ENCODE peak calls at places on chromosomes 3 and 15, in nine cellular contexts. One of them, this sample, is unnamed.

GRCh38 chr3:183906234-183906921 is 21.7 kb upstream of the PARL start:
- DNase-seq in dorsolateral prefrontal cortex: no peak
- DNase-seq in activated B cell treated with CpG ODN at 0.5 μM for 24 hours: no peak
- DNase-seq in lower lobe of right lung: no peak
- DNase-seq in K562: no peak
- DNase-seq in mucosa of descending colon: no peak
- DNase-seq in HFFc6: no peak
- DNase-seq in nephron progenitor cell: no peak
- DNase-seq in Calu3: no peak
- DNase-seq in this sample: no peak

GRCh38 chr15:55343168-55343567 is 24.1 kb downstream of the PIGB start:
- DNase-seq in dorsolateral prefrontal cortex: no peak
- DNase-seq in nephron progenitor cell: no peak
- DNase-seq in mucosa of descending colon: no peak
- DNase-seq in activated B cell treated with CpG ODN at 0.5 μM for 24 hours: no peak
- DNase-seq in K562: no peak
- DNase-seq in lower lobe of right lung: no peak
- DNase-seq in HFFc6: peak
- DNase-seq in Calu3: no peak
- DNase-seq in this sample: no peak

GRCh38 chr3:150180349-150180748 is 209.7 kb upstream of the PFN2 start:
- DNase-seq in Calu3: no peak
- DNase-seq in nephron progenitor cell: no peak
- DNase-seq in mucosa of descending colon: peak
- DNase-seq in HFFc6: peak
- DNase-seq in dorsolateral prefrontal cortex: no peak
- DNase-seq in lower lobe of right lung: no peak
- DNase-seq in activated B cell treated with CpG ODN at 0.5 μM for 24 hours: no peak
- DNase-seq in K562: no peak
- DNase-seq in this sample: no peak

GRCh38 chr15:93384886-93385285 is 295.9 kb upstream of the RGMA start:
- DNase-seq in activated B cell treated with CpG ODN at 0.5 μM for 24 hours: no peak
- DNase-seq in dorsolateral prefrontal cortex: no peak
- DNase-seq in K562: no peak
- DNase-seq in lower lobe of right lung: no peak
- DNase-seq in HFFc6: no peak
- DNase-seq in mucosa of descending colon: no peak
- DNase-seq in Calu3: no peak
- DNase-seq in nephron progenitor cell: no peak
- DNase-seq in this sample: no peak

GRCh38 chr3:17473761-17474160 is 268.7 kb downstream of the TBC1D5 start:
- DNase-seq in activated B cell treated with CpG ODN at 0.5 μM for 24 hours: no peak
- DNase-seq in lower lobe of right lung: no peak
- DNase-seq in K562: no peak
- DNase-seq in mucosa of descending colon: no peak
- DNase-seq in dorsolateral prefrontal cortex: no peak
- DNase-seq in Calu3: no peak
- DNase-seq in nephron progenitor cell: no peak
- DNase-seq in HFFc6: no peak
- DNase-seq in this sample: no peak

GRCh38 chr3:98770261-98771039 is 7.3 kb downstream of the ST3GAL6 start:
- DNase-seq in nephron progenitor cell: no peak
- DNase-seq in dorsolateral prefrontal cortex: no peak
- DNase-seq in K562: no peak
- DNase-seq in activated B cell treated with CpG ODN at 0.5 μM for 24 hours: no peak
- DNase-seq in lower lobe of right lung: peak
- DNase-seq in Calu3: no peak
- DNase-seq in HFFc6: no peak
- DNase-seq in mucosa of descending colon: peak
- DNase-seq in this sample: no peak

GRCh38 chr3:133962879-133963278 is 66.8 kb downstream of the SLCO2A1 start:
- DNase-seq in lower lobe of right lung: no peak
- DNase-seq in K562: no peak
- DNase-seq in Calu3: peak
- DNase-seq in nephron progenitor cell: no peak
- DNase-seq in HFFc6: peak
- DNase-seq in activated B cell treated with CpG ODN at 0.5 μM for 24 hours: no peak
- DNase-seq in dorsolateral prefrontal cortex: no peak
- DNase-seq in mucosa of descending colon: no peak
- DNase-seq in this sample: no peak

GRCh38 chr15:75112848-75113492 is 88.7 kb upstream of the C15orf39 start:
- DNase-seq in lower lobe of right lung: no peak
- DNase-seq in dorsolateral prefrontal cortex: no peak
- DNase-seq in activated B cell treated with CpG ODN at 0.5 μM for 24 hours: no peak
- DNase-seq in Calu3: no peak
- DNase-seq in HFFc6: no peak
- DNase-seq in mucosa of descending colon: no peak
- DNase-seq in nephron progenitor cell: no peak
- DNase-seq in K562: no peak
- DNase-seq in this sample: no peak

GRCh38 chr3:76505202-76505875 is 534.6 kb upstream of the ROBO2 start:
- DNase-seq in K562: no peak
- DNase-seq in mucosa of descending colon: no peak
- DNase-seq in activated B cell treated with CpG ODN at 0.5 μM for 24 hours: no peak
- DNase-seq in dorsolateral prefrontal cortex: no peak
- DNase-seq in lower lobe of right lung: no peak
- DNase-seq in HFFc6: no peak
- DNase-seq in nephron progenitor cell: no peak
- DNase-seq in Calu3: no peak
- DNase-seq in this sample: no peak

GRCh38 chr3:176714034-176714433 is 483.2 kb downstream of the TBL1XR1 start:
- DNase-seq in nephron progenitor cell: no peak
- DNase-seq in Calu3: no peak
- DNase-seq in mucosa of descending colon: no peak
- DNase-seq in HFFc6: no peak
- DNase-seq in dorsolateral prefrontal cortex: no peak
- DNase-seq in activated B cell treated with CpG ODN at 0.5 μM for 24 hours: no peak
- DNase-seq in K562: no peak
- DNase-seq in lower lobe of right lung: no peak
- DNase-seq in this sample: no peak

GRCh38 chr3:28124882-28125281 is 116.5 kb upstream of the CMC1 start:
- DNase-seq in lower lobe of right lung: no peak
- DNase-seq in dorsolateral prefrontal cortex: no peak
- DNase-seq in K562: no peak
- DNase-seq in HFFc6: no peak
- DNase-seq in nephron progenitor cell: no peak
- DNase-seq in mucosa of descending colon: no peak
- DNase-seq in activated B cell treated with CpG ODN at 0.5 μM for 24 hours: no peak
- DNase-seq in Calu3: no peak
- DNase-seq in this sample: no peak

GRCh38 chr15:73763893-73764292 is 10.7 kb upstream of the INSYN1 start:
- DNase-seq in nephron progenitor cell: no peak
- DNase-seq in lower lobe of right lung: peak
- DNase-seq in dorsolateral prefrontal cortex: no peak
- DNase-seq in K562: no peak
- DNase-seq in HFFc6: no peak
- DNase-seq in Calu3: no peak
- DNase-seq in activated B cell treated with CpG ODN at 0.5 μM for 24 hours: no peak
- DNase-seq in mucosa of descending colon: no peak
- DNase-seq in this sample: no peak

GRCh38 chr3:29293371-29293770 is 12.5 kb downstream of the RBMS3 start:
- DNase-seq in HFFc6: no peak
- DNase-seq in Calu3: no peak
- DNase-seq in mucosa of descending colon: no peak
- DNase-seq in nephron progenitor cell: no peak
- DNase-seq in activated B cell treated with CpG ODN at 0.5 μM for 24 hours: no peak
- DNase-seq in lower lobe of right lung: no peak
- DNase-seq in dorsolateral prefrontal cortex: no peak
- DNase-seq in K562: no peak
- DNase-seq in this sample: no peak

GRCh38 chr15:88704791-88705768 is 66.3 kb downstream of the ISG20 start:
- DNase-seq in mucosa of descending colon: peak
- DNase-seq in nephron progenitor cell: peak
- DNase-seq in K562: no peak
- DNase-seq in dorsolateral prefrontal cortex: peak
- DNase-seq in HFFc6: no peak
- DNase-seq in Calu3: no peak
- DNase-seq in activated B cell treated with CpG ODN at 0.5 μM for 24 hours: no peak
- DNase-seq in lower lobe of right lung: no peak
- DNase-seq in this sample: no peak

GRCh38 chr3:175743733-175744400 is 884.7 kb downstream of the NAALADL2 start:
- DNase-seq in nephron progenitor cell: no peak
- DNase-seq in mucosa of descending colon: no peak
- DNase-seq in dorsolateral prefrontal cortex: no peak
- DNase-seq in K562: no peak
- DNase-seq in lower lobe of right lung: no peak
- DNase-seq in HFFc6: peak
- DNase-seq in Calu3: no peak
- DNase-seq in activated B cell treated with CpG ODN at 0.5 μM for 24 hours: no peak
- DNase-seq in this sample: no peak

GRCh38 chr3:194503101-194503531 is 16.3 kb upstream of the ATP13A3 start:
- DNase-seq in HFFc6: no peak
- DNase-seq in Calu3: no peak
- DNase-seq in lower lobe of right lung: no peak
- DNase-seq in dorsolateral prefrontal cortex: no peak
- DNase-seq in K562: no peak
- DNase-seq in activated B cell treated with CpG ODN at 0.5 μM for 24 hours: no peak
- DNase-seq in mucosa of descending colon: no peak
- DNase-seq in nephron progenitor cell: no peak
- DNase-seq in this sample: no peak

GRCh38 chr15:67133738-67134576 is 68.6 kb downstream of the SMAD3 start:
- DNase-seq in Calu3: no peak
- DNase-seq in dorsolateral prefrontal cortex: no peak
- DNase-seq in HFFc6: no peak
- DNase-seq in K562: no peak
- DNase-seq in mucosa of descending colon: peak
- DNase-seq in nephron progenitor cell: peak
- DNase-seq in lower lobe of right lung: no peak
- DNase-seq in activated B cell treated with CpG ODN at 0.5 μM for 24 hours: no peak
- DNase-seq in this sample: no peak

GRCh38 chr3:51395493-51396213 is 4.6 kb downstream of the RBM15B start:
- DNase-seq in lower lobe of right lung: no peak
- DNase-seq in HFFc6: no peak
- DNase-seq in K562: no peak
- DNase-seq in dorsolateral prefrontal cortex: no peak
- DNase-seq in activated B cell treated with CpG ODN at 0.5 μM for 24 hours: no peak
- DNase-seq in mucosa of descending colon: no peak
- DNase-seq in nephron progenitor cell: no peak
- DNase-seq in Calu3: no peak
- DNase-seq in this sample: no peak

GRCh38 chr15:81108427-81108826 is 25.6 kb upstream of the CFAP161 start:
- DNase-seq in HFFc6: no peak
- DNase-seq in K562: peak
- DNase-seq in dorsolateral prefrontal cortex: no peak
- DNase-seq in mucosa of descending colon: peak
- DNase-seq in lower lobe of right lung: no peak
- DNase-seq in Calu3: peak
- DNase-seq in nephron progenitor cell: peak
- DNase-seq in activated B cell treated with CpG ODN at 0.5 μM for 24 hours: no peak
- DNase-seq in this sample: no peak

DNA sequence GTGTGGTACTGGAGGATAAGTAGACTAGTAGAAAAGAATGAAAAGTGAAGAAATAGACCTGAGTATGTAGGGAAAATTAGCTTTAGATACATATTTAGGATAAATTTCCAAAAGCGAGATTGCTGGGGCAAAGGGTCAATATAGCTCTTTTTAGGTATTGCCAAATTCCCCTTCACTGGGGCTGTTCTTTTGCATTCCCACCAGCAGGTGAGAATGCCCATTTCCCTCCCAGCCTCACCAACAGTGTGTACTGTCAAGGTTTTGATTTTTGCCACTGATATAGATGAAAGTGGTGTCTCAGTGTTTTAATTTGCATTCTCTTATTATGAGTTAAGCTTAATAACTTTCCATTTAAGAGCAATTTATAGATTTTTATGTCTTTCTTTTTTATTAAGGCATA is 35.7 kb upstream of the BHLHE40 start:
- DNase-seq in nephron progenitor cell: no peak
- DNase-seq in activated B cell treated with CpG ODN at 0.5 μM for 24 hours: no peak
- DNase-seq in HFFc6: no peak
- DNase-seq in Calu3: no peak
- DNase-seq in dorsolateral prefrontal cortex: no peak
- DNase-seq in lower lobe of right lung: no peak
- DNase-seq in K562: no peak
- DNase-seq in mucosa of descending colon: no peak
- DNase-seq in this sample: no peak
- TF ChIP-seq CTCF in nephron progenitor cell: peak
- TF ChIP-seq CTCF in activated B cell treated with CpG ODN at 0.5 μM for 24 hours: no peak
- TF ChIP-seq CTCF in HFFc6: peak
- TF ChIP-seq CTCF in Calu3: no peak
- TF ChIP-seq CTCF in dorsolateral prefrontal cortex: no peak
- TF ChIP-seq CTCF in lower lobe of right lung: peak
- TF ChIP-seq CTCF in K562: peak
- TF ChIP-seq CTCF in mucosa of descending colon: no peak
- TF ChIP-seq CTCF in this sample: peak

GRCh38 chr3:37833790-37834189 is 27.9 kb upstream of the CTDSPL start:
- DNase-seq in HFFc6: no peak
- DNase-seq in Calu3: peak
- DNase-seq in mucosa of descending colon: no peak
- DNase-seq in activated B cell treated with CpG ODN at 0.5 μM for 24 hours: no peak
- DNase-seq in dorsolateral prefrontal cortex: no peak
- DNase-seq in lower lobe of right lung: no peak
- DNase-seq in nephron progenitor cell: no peak
- DNase-seq in K562: no peak
- DNase-seq in this sample: no peak
- TF ChIP-seq CTCF in HFFc6: peak
- TF ChIP-seq CTCF in Calu3: no peak
- TF ChIP-seq CTCF in mucosa of descending colon: no peak
- TF ChIP-seq CTCF in activated B cell treated with CpG ODN at 0.5 μM for 24 hours: no peak
- TF ChIP-seq CTCF in dorsolateral prefrontal cortex: no peak
- TF ChIP-seq CTCF in lower lobe of right lung: peak
- TF ChIP-seq CTCF in nephron progenitor cell: peak
- TF ChIP-seq CTCF in K562: peak
- TF ChIP-seq CTCF in this sample: peak

DNA sequence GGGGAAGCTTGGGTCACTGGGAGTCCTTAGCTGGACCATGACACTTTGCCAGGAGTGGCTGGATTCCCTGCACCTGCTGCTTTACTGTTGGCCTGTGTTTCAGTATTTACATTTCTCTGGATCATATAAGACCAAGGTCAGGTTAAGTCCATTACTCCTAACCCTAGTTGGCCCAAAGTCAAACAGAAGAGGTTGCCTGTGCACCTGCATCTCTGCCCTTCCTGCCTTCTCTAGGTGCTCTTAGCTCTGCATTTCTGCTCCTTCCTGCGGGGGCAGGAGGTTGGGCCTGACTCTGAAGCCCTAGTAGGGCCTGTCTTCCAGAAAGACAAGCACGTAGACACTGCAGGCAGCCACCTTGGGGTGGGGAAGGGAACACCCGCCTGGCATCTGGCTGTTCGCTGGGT is 124.3 kb downstream of the RPLP1 start:
- DNase-seq in Calu3: no peak
- DNase-seq in lower lobe of right lung: no peak
- DNase-seq in HFFc6: no peak
- DNase-seq in dorsolateral prefrontal cortex: no peak
- DNase-seq in nephron progenitor cell: no peak
- DNase-seq in activated B cell treated with CpG ODN at 0.5 μM for 24 hours: no peak
- DNase-seq in K562: no peak
- DNase-seq in mucosa of descending colon: peak
- DNase-seq in this sample: peak
- TF ChIP-seq CTCF in Calu3: no peak
- TF ChIP-seq CTCF in lower lobe of right lung: no peak
- TF ChIP-seq CTCF in HFFc6: no peak
- TF ChIP-seq CTCF in dorsolateral prefrontal cortex: no peak
- TF ChIP-seq CTCF in nephron progenitor cell: no peak
- TF ChIP-seq CTCF in activated B cell treated with CpG ODN at 0.5 μM for 24 hours: no peak
- TF ChIP-seq CTCF in K562: no peak
- TF ChIP-seq CTCF in mucosa of descending colon: no peak
- TF ChIP-seq CTCF in this sample: no peak

DNA sequence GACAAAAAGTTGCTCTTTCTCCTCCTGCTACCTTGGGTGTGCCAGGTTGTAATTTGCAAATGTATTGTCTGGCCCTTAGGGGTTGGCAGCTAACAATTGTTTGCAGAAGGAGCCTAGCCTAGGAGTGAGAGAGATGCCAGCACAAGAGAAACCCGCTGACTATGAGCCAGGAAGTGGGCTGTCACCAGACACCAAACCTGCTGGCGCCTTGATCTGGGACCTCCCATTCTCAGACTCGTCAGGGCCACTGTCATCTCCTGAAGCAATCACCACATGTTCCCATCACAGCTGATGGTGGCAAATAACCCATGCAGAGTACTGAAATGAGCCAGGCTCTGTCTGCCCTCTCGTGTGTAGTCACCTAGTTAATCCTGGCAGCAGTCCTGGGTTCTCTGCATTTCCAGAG is 406.4 kb upstream of the NPAP1 start:
- DNase-seq in activated B cell treated with CpG ODN at 0.5 μM for 24 hours: no peak
- DNase-seq in mucosa of descending colon: no peak
- DNase-seq in dorsolateral prefrontal cortex: no peak
- DNase-seq in K562: no peak
- DNase-seq in lower lobe of right lung: no peak
- DNase-seq in nephron progenitor cell: no peak
- DNase-seq in Calu3: no peak
- DNase-seq in HFFc6: no peak
- DNase-seq in this sample: peak
- TF ChIP-seq CTCF in activated B cell treated with CpG ODN at 0.5 μM for 24 hours: no peak
- TF ChIP-seq CTCF in mucosa of descending colon: no peak
- TF ChIP-seq CTCF in dorsolateral prefrontal cortex: no peak
- TF ChIP-seq CTCF in K562: no peak
- TF ChIP-seq CTCF in lower lobe of right lung: no peak
- TF ChIP-seq CTCF in nephron progenitor cell: no peak
- TF ChIP-seq CTCF in Calu3: no peak
- TF ChIP-seq CTCF in HFFc6: no peak
- TF ChIP-seq CTCF in this sample: no peak

This sample was measured in LNCaP clone FGC.